ENCODE peak calls at places on chromosomes 7 and 10, in seven cellular contexts. One of them, this sample, is unnamed.

GRCh38 chr7:81990395-81990794 is 220.5 kb upstream of the HGF start:
- DNase-seq in heart right ventricle: no peak
- DNase-seq in endothelial cell: no peak
- DNase-seq in right lobe of liver: no peak
- DNase-seq in hepatocyte: no peak
- DNase-seq in MCF 10A: no peak
- DNase-seq in BJ: peak; percentile 13
- DNase-seq in this sample: no peak

GRCh38 chr7:16098585-16099179 is 322.7 kb downstream of the CRPPA start:
- DNase-seq in heart right ventricle: peak; percentile 24
- DNase-seq in endothelial cell: peak; percentile 21
- DNase-seq in right lobe of liver: no peak
- DNase-seq in hepatocyte: no peak
- DNase-seq in MCF 10A: peak; percentile 59
- DNase-seq in BJ: no peak
- DNase-seq in this sample: no peak

GRCh38 chr7:118327179-118327578 is 102.7 kb downstream of the ANKRD7 start:
- DNase-seq in heart right ventricle: no peak
- DNase-seq in endothelial cell: no peak
- DNase-seq in right lobe of liver: no peak
- DNase-seq in hepatocyte: peak; percentile 14
- DNase-seq in MCF 10A: no peak
- DNase-seq in BJ: no peak
- DNase-seq in this sample: no peak

GRCh38 chr10:123558651-123559050 is 107.5 kb upstream of the GPR26 start:
- DNase-seq in heart right ventricle: no peak
- DNase-seq in endothelial cell: no peak
- DNase-seq in right lobe of liver: no peak
- DNase-seq in hepatocyte: no peak
- DNase-seq in MCF 10A: no peak
- DNase-seq in BJ: no peak
- DNase-seq in this sample: no peak

GRCh38 chr10:4074559-4075407 is 289.8 kb upstream of the KLF6 start:
- DNase-seq in heart right ventricle: peak; percentile 33
- DNase-seq in endothelial cell: no peak
- DNase-seq in right lobe of liver: no peak
- DNase-seq in hepatocyte: no peak
- DNase-seq in MCF 10A: peak; percentile 27
- DNase-seq in BJ: no peak
- DNase-seq in this sample: no peak

GRCh38 chr10:54318470-54318869 is 482.6 kb downstream of the PCDH15 start:
- DNase-seq in heart right ventricle: no peak
- DNase-seq in endothelial cell: no peak
- DNase-seq in right lobe of liver: no peak
- DNase-seq in hepatocyte: no peak
- DNase-seq in MCF 10A: no peak
- DNase-seq in BJ: no peak
- DNase-seq in this sample: no peak

GRCh38 chr7:122303971-122304603 is 463 bp downstream of the FEZF1 start:
- DNase-seq in heart right ventricle: no peak
- DNase-seq in endothelial cell: peak; percentile 34
- DNase-seq in right lobe of liver: no peak
- DNase-seq in hepatocyte: peak; percentile 12
- DNase-seq in MCF 10A: no peak
- DNase-seq in BJ: no peak
- DNase-seq in this sample: no peak

GRCh38 chr10:68594405-68594804 is 34.3 kb downstream of the TET1 start:
- DNase-seq in heart right ventricle: peak; percentile 39
- DNase-seq in endothelial cell: no peak
- DNase-seq in right lobe of liver: no peak
- DNase-seq in hepatocyte: peak; percentile 23
- DNase-seq in MCF 10A: peak; percentile 78
- DNase-seq in BJ: peak; percentile 10
- DNase-seq in this sample: no peak

GRCh38 chr10:87593702-87594101 is 66.0 kb upstream of the PAPSS2 start:
- DNase-seq in heart right ventricle: no peak
- DNase-seq in endothelial cell: no peak
- DNase-seq in right lobe of liver: no peak
- DNase-seq in hepatocyte: no peak
- DNase-seq in MCF 10A: no peak
- DNase-seq in BJ: peak; percentile 63
- DNase-seq in this sample: no peak

GRCh38 chr7:39609462-39610149 is 13.8 kb upstream of the RALA start:
- DNase-seq in heart right ventricle: peak; percentile 6
- DNase-seq in endothelial cell: peak; percentile 55
- DNase-seq in right lobe of liver: no peak
- DNase-seq in hepatocyte: peak; percentile 32
- DNase-seq in MCF 10A: no peak
- DNase-seq in BJ: no peak
- DNase-seq in this sample: peak; percentile 50

GRCh38 chr7:158344706-158345300 is 242.8 kb downstream of the PTPRN2 start:
- DNase-seq in heart right ventricle: peak; percentile 2
- DNase-seq in endothelial cell: no peak
- DNase-seq in right lobe of liver: no peak
- DNase-seq in hepatocyte: no peak
- DNase-seq in MCF 10A: no peak
- DNase-seq in BJ: no peak
- DNase-seq in this sample: no peak

GRCh38 chr10:56823849-56824248 is 462.8 kb upstream of the ZWINT start:
- DNase-seq in heart right ventricle: no peak
- DNase-seq in endothelial cell: no peak
- DNase-seq in right lobe of liver: no peak
- DNase-seq in hepatocyte: no peak
- DNase-seq in MCF 10A: peak; percentile 36
- DNase-seq in BJ: no peak
- DNase-seq in this sample: peak; percentile 10

GRCh38 chr10:76469675-76470074 is 1038.3 kb downstream of the LRMDA start:
- DNase-seq in heart right ventricle: no peak
- DNase-seq in endothelial cell: no peak
- DNase-seq in right lobe of liver: no peak
- DNase-seq in hepatocyte: no peak
- DNase-seq in MCF 10A: no peak
- DNase-seq in BJ: no peak
- DNase-seq in this sample: no peak

GRCh38 chr10:89235073-89235798 is 16.3 kb downstream of the LIPA start:
- DNase-seq in heart right ventricle: peak; percentile 57
- DNase-seq in endothelial cell: no peak
- DNase-seq in right lobe of liver: peak; percentile 54
- DNase-seq in hepatocyte: no peak
- DNase-seq in MCF 10A: no peak
- DNase-seq in BJ: no peak
- DNase-seq in this sample: no peak

GRCh38 chr7:98338441-98338840 is 57.0 kb downstream of the BRI3 start:
- DNase-seq in heart right ventricle: no peak
- DNase-seq in endothelial cell: no peak
- DNase-seq in right lobe of liver: no peak
- DNase-seq in hepatocyte: no peak
- DNase-seq in MCF 10A: no peak
- DNase-seq in BJ: no peak
- DNase-seq in this sample: no peak

GRCh38 chr7:91191771-91192170 is 72.5 kb upstream of the FZD1 start:
- DNase-seq in heart right ventricle: no peak
- DNase-seq in endothelial cell: no peak
- DNase-seq in right lobe of liver: no peak
- DNase-seq in hepatocyte: no peak
- DNase-seq in MCF 10A: no peak
- DNase-seq in BJ: no peak
- DNase-seq in this sample: no peak

GRCh38 chr10:338176-339037 is 203.2 kb downstream of the ZMYND11 start:
- DNase-seq in heart right ventricle: no peak
- DNase-seq in endothelial cell: no peak
- DNase-seq in right lobe of liver: peak; percentile 72
- DNase-seq in hepatocyte: no peak
- DNase-seq in MCF 10A: peak; percentile 90
- DNase-seq in BJ: no peak
- DNase-seq in this sample: no peak

GRCh38 chr10:19956633-19957032 is 140.4 kb downstream of the PLXDC2 start:
- DNase-seq in heart right ventricle: no peak
- DNase-seq in endothelial cell: no peak
- DNase-seq in right lobe of liver: no peak
- DNase-seq in hepatocyte: no peak
- DNase-seq in MCF 10A: no peak
- DNase-seq in BJ: no peak
- DNase-seq in this sample: no peak

GRCh38 chr10:103480521-103480920 is 1.5 kb upstream of the CALHM3 start:
- DNase-seq in heart right ventricle: no peak
- DNase-seq in endothelial cell: no peak
- DNase-seq in right lobe of liver: no peak
- DNase-seq in hepatocyte: no peak
- DNase-seq in MCF 10A: peak; percentile 26
- DNase-seq in BJ: no peak
- DNase-seq in this sample: no peak

GRCh38 chr10:27407271-27407670 is 96.8 kb upstream of the RAB18 start:
- DNase-seq in heart right ventricle: no peak
- DNase-seq in endothelial cell: no peak
- DNase-seq in right lobe of liver: no peak
- DNase-seq in hepatocyte: no peak
- DNase-seq in MCF 10A: no peak
- DNase-seq in BJ: no peak
- DNase-seq in this sample: no peak

GRCh38 chr7:129176853-129177369 is 11.5 kb upstream of the SMO start:
- DNase-seq in heart right ventricle: no peak
- DNase-seq in endothelial cell: no peak
- DNase-seq in right lobe of liver: no peak
- DNase-seq in hepatocyte: no peak
- DNase-seq in MCF 10A: no peak
- DNase-seq in BJ: no peak
- DNase-seq in this sample: no peak

GRCh38 chr10:78919111-78919966 is 149.4 kb upstream of the ZMIZ1 start:
- DNase-seq in heart right ventricle: no peak
- DNase-seq in endothelial cell: no peak
- DNase-seq in right lobe of liver: no peak
- DNase-seq in hepatocyte: no peak
- DNase-seq in MCF 10A: no peak
- DNase-seq in BJ: no peak
- DNase-seq in this sample: no peak
- TF ChIP-seq CTCF in heart right ventricle: no peak
- TF ChIP-seq CTCF in endothelial cell: no peak
- TF ChIP-seq CTCF in right lobe of liver: no peak
- TF ChIP-seq CTCF in hepatocyte: no peak
- TF ChIP-seq CTCF in MCF 10A: no peak
- TF ChIP-seq CTCF in BJ: no peak
- TF ChIP-seq CTCF in this sample: no peak

DNA sequence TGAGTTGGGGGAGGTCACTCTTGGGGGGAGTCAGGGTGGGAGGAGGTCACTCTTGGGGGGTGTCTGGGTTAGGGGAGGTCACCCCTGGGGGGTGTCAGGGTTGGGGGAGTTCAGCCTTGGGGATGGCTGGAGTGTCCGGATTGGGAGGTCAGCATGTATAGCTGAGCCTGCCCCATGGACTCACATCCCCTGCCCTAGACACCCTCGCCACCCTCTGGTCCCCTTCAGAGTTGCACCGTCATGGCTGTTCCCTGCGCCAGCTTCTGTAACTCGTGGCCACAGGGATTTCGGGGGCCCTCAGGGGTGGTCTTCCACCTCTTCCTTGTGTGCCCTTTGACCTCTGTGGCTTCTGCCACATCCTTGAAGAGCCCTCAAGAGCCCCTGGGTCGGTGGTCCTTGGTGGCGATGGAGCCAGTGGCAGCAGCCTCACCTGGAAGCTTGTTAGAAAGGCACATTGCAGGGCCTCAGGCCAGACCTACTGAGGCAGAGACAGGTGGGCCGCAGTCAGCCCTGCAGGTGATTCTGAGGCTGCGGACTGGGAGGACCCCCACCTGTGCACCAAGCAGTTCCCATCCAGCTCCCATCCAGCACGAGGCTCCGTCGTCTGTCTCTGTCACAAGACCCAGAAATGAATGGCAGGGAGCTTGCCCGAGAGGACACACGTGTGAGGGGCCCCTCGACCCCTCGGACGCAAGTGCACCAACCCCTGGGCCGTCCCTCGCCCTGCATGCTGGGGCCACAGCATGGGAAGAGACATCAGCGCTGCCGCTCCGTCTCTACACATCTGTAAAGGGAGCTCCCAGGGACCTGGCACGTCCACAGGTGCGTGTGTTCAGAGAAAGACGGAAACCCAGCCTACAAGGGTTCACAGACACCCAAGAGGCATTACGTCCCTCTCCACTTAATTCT is 44.7 kb upstream of the SUN1 start:
- DNase-seq in heart right ventricle: no peak
- DNase-seq in endothelial cell: no peak
- DNase-seq in right lobe of liver: no peak
- DNase-seq in hepatocyte: no peak
- DNase-seq in MCF 10A: no peak
- DNase-seq in BJ: no peak
- DNase-seq in this sample: no peak
- TF ChIP-seq CTCF in heart right ventricle: no peak
- TF ChIP-seq CTCF in endothelial cell: no peak
- TF ChIP-seq CTCF in right lobe of liver: no peak
- TF ChIP-seq CTCF in hepatocyte: no peak
- TF ChIP-seq CTCF in MCF 10A: no peak
- TF ChIP-seq CTCF in BJ: no peak
- TF ChIP-seq CTCF in this sample: no peak

DNA sequence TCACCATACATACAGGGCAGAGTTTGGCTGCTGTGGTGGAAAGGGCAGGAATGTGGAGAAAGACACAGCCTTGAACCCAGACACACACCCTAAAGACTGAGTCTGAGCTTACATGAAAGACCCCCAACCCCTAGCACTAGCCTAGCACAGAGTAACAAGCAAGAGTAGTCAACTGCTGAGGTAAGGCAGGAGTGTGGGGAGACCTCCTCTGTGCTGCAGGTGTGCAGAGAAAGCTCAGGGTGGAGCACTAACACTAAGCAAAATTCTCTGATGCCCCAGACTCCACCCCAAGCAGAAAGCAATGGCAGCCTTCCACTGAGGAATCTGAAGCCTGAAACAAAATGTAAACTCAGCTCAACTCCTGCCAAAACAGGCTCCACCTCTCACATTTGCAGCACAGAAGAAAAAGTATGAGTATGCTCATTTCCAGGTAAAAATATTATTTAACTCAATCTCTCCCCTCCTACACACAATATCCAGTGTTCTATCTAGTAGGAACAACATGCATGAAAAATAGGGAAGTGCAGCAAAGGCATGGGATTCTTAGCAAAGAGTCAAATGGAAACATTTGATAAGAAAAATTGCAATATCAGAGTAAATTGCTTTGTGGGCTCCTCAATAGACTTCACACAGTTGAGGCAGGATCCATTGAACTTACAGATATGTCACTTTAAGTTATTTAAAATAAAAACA is 151.1 kb downstream of the ANK3 start:
- DNase-seq in heart right ventricle: peak; percentile 22
- DNase-seq in endothelial cell: no peak
- DNase-seq in right lobe of liver: no peak
- DNase-seq in hepatocyte: peak; percentile 42
- DNase-seq in MCF 10A: peak; percentile 52
- DNase-seq in BJ: no peak
- DNase-seq in this sample: peak; percentile 46
- TF ChIP-seq CTCF in heart right ventricle: peak; percentile 11
- TF ChIP-seq CTCF in endothelial cell: no peak
- TF ChIP-seq CTCF in right lobe of liver: peak; percentile 23
- TF ChIP-seq CTCF in hepatocyte: peak; percentile 34
- TF ChIP-seq CTCF in MCF 10A: no peak
- TF ChIP-seq CTCF in BJ: peak; percentile 49
- TF ChIP-seq CTCF in this sample: peak; percentile 37

DNA sequence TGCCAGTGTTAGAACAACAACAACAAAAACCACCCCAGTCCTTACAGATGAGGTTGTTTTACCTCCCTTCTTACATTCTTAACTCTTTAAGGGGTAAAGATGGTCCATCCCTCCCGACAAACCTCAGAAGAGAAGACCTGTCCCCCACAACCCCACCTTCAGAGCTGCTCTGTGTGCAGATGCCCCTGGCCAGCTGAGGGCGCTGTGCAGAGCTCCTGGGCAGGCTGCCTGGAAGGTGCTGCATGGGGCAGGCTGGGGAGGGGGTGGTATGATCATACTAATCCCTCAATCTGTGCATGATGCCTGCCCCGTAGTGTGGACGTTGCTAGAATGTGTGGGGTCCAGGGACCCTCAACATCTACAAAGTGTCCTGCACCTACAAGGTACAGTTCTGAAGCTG is 387.1 kb downstream of the INHBA start:
- DNase-seq in heart right ventricle: no peak
- DNase-seq in endothelial cell: peak; percentile 26
- DNase-seq in right lobe of liver: peak; percentile 59
- DNase-seq in hepatocyte: no peak
- DNase-seq in MCF 10A: no peak
- DNase-seq in BJ: no peak
- DNase-seq in this sample: no peak
- TF ChIP-seq CTCF in heart right ventricle: peak; percentile 17
- TF ChIP-seq CTCF in endothelial cell: no peak
- TF ChIP-seq CTCF in right lobe of liver: peak; percentile 46
- TF ChIP-seq CTCF in hepatocyte: no peak
- TF ChIP-seq CTCF in MCF 10A: peak; percentile 17
- TF ChIP-seq CTCF in BJ: peak; percentile 32
- TF ChIP-seq CTCF in this sample: no peak

This sample was measured in GM10248.